ENCODE peak calls at places on chromosomes 5 and 9, in four cellular contexts. E is stomach, X is HFF-Myc, L is heart right ventricle. F is an unnamed sample.

GRCh38 chr9:14715102-14715501 is 7.4 kb downstream of the CER1 start:
- DNase-seq in L (no peak), X (no peak), E (no peak), F (no peak)

GRCh38 chr9:6672118-6672517 is 26.6 kb upstream of the GLDC start:
- DNase-seq in X (no peak), L (no peak), E (no peak), F (no peak)

GRCh38 chr5:85967681-85968080 is 650.1 kb upstream of the COX7C start:
- DNase-seq in X (no peak), L (no peak), E (no peak), F (no peak)

GRCh38 chr9:2059131-2059929 is 44.2 kb downstream of the SMARCA2 start:
- DNase-seq in E (no peak), L (no peak), X (no peak), F (no peak)

GRCh38 chr5:1310118-1310517 is 15.2 kb upstream of the TERT start:
- DNase-seq in E (no peak), L (no peak), X (no peak), F (no peak)

GRCh38 chr9:113998529-113999255 is 79.4 kb downstream of the AMBP start:
- DNase-seq in E (peak; percentile 23), L (no peak), X (no peak), F (no peak)

GRCh38 chr5:137718611-137719010 is 17.3 kb downstream of the KLHL3 start:
- DNase-seq in L (no peak), X (no peak), E (no peak), F (no peak)

GRCh38 chr5:128477946-128478345 is 60.1 kb downstream of the FBN2 start:
- DNase-seq in L (no peak), E (no peak), X (no peak), F (no peak)

GRCh38 chr9:9003184-9003583 is 1203.6 kb upstream of the DMAC1 start:
- DNase-seq in L (no peak), X (no peak), E (no peak), F (no peak)

GRCh38 chr5:170809551-170809950 is 26.0 kb downstream of the GABRP start:
- DNase-seq in E (peak; percentile 28), X (no peak), L (no peak), F (peak; percentile 72)

GRCh38 chr9:132864691-132865090 is 13.4 kb downstream of the AK8 start:
- DNase-seq in L (no peak), E (no peak), X (no peak), F (no peak)

GRCh38 chr5:98905857-98906688 is 22.7 kb downstream of the CHD1 start:
- DNase-seq in X (no peak), L (no peak), E (no peak), F (peak; percentile 64)

GRCh38 chr9:88880194-88880593 is 111.1 kb upstream of the S1PR3 start:
- DNase-seq in X (no peak), L (no peak), E (no peak), F (no peak)

GRCh38 chr5:138831703-138832102 is 43.4 kb downstream of the LRRTM2 start:
- DNase-seq in X (no peak), E (no peak), L (no peak), F (peak; percentile 27)

GRCh38 chr9:136564379-136564988 is 18.6 kb upstream of the NOTCH1 start:
- DNase-seq in L (peak; percentile 73), X (no peak), E (peak; percentile 40), F (peak; percentile 91)

GRCh38 chr9:114396558-114397218 is 8.9 kb upstream of the AKNA start:
- DNase-seq in L (no peak), E (no peak), X (no peak), F (peak; percentile 92)

GRCh38 chr5:142966146-142966455 is 195.9 kb downstream of the ARHGAP26 start:
- DNase-seq in L (no peak), X (no peak), E (no peak), F (no peak)

GRCh38 chr9:130940023-130940549 is 1.0 kb upstream of the FIBCD1 start:
- DNase-seq in X (no peak), L (no peak), E (no peak), F (no peak)

GRCh38 chr5:74422030-74422429 is 218.5 kb downstream of the ENC1 start:
- DNase-seq in E (no peak), L (no peak), X (no peak), F (no peak)

GRCh38 chr9:128167209-128167608 is 7.1 kb downstream of the BBLN start:
- DNase-seq in E (no peak), X (no peak), L (no peak), F (no peak)

GRCh38 chr9:75185585-75186170 is 97.4 kb downstream of the OSTF1 start:
- DNase-seq in L (no peak), E (peak; percentile 51), X (no peak), F (peak; percentile 19)

GRCh38 chr9:121902483-121903135 is 190.5 kb downstream of the TTLL11 start:
- DNase-seq in E (no peak), X (peak; percentile 93), L (no peak), F (peak; percentile 100)

GRCh38 chr9:123860603-123861002 is 69.3 kb downstream of the DENND1A start:
- DNase-seq in X (no peak), L (no peak), E (no peak), F (peak; percentile 24)

GRCh38 chr5:89827960-89828359 is 581.6 kb downstream of the CETN3 start:
- DNase-seq in X (no peak), E (no peak), L (no peak), F (no peak)

GRCh38 chr9:82129708-82130107 is 141.1 kb downstream of the SPATA31D1 start:
- DNase-seq in E (no peak), X (no peak), L (no peak), F (no peak)

GRCh38 chr5:132506094-132506692 is 15.6 kb upstream of the IRF1 start:
- DNase-seq in E (no peak), X (peak; percentile 85), L (no peak), F (peak; percentile 96)

DNA sequence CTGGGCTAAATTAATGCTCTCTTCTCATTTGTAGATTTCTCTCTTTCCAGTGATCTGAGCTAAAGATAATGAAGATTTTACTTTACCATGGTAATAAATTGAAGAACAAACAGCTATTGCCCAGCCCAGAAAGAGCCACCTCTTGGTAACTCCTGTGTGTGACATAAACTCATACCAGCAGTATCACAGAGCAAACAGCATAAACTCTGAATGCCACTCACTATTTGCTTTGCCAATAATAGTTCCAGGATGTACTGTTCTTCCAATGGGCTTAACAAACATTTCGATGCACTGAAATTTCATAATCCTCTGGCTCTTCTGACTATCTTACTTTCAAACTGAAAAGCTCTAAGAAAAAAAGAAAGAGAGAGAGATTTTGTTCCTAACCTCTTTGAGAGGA is 69.8 kb upstream of the RASEF start:
- DNase-seq in L (no peak), X (no peak), E (no peak), F (no peak)
- TF ChIP-seq CTCF in L (no peak), X (no peak), E (no peak), F (no peak)

GRCh38 chr5:135241536-135241935 is 157.5 kb downstream of the MACROH2A1 start:
- DNase-seq in L (no peak), E (no peak), X (no peak), F (no peak)

GRCh38 chr5:135240781-135241360 is 158.2 kb downstream of the MACROH2A1 start:
- DNase-seq in L (no peak), E (peak; percentile 17), X (no peak), F (no peak)

GRCh38 chr5:135243194-135244191 is 155.5 kb downstream of the MACROH2A1 start:
- DNase-seq in X (no peak), L (peak; percentile 50), E (peak; percentile 25), F (peak; percentile 81)

GRCh38 chr5:135242021-135242480 is 157.0 kb downstream of the MACROH2A1 start:
- DNase-seq in X (no peak), E (peak; percentile 5), L (no peak), F (peak; percentile 33)

DNA sequence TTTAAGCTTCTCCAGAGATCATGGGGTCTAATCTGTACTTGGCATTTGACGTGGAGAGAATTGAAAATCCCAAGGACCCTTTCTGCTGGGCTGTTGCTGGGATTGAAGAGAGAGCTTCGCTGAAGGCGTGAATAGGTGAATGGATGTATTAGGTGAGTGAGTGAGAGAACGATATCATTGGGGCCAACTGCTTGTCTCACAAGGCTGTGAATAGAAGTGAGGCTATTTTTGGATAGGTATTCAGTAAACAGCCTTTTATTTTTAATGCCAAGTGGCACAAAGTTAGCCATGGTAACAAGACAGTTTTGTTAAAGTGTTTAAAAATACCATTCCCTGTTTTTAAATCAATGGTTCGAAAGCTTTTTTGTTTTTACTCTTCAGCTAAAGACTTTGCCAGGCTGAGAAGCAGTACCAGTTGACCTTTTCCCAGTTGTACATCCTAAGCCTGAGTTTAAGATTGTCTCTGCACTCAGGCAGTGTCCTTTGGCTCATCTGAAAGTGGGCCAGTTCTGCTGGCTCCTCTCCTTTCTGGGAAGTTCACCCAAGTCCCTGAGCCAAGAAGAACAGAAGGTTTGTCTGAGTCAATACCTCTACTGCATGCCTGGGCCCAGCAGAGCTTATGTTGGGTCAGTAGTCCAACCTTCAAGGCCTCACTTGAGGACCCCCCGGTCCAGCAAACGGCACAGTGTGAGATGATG is 156.4 kb downstream of the MACROH2A1 start:
- DNase-seq in E (peak; percentile 25), X (no peak), L (no peak), F (no peak)
- H3K4me3 ChIP-seq in E (no peak overlapping the region), X (no peak overlapping the region), L (no peak overlapping the region), F (no peak overlapping the region)

DNA sequence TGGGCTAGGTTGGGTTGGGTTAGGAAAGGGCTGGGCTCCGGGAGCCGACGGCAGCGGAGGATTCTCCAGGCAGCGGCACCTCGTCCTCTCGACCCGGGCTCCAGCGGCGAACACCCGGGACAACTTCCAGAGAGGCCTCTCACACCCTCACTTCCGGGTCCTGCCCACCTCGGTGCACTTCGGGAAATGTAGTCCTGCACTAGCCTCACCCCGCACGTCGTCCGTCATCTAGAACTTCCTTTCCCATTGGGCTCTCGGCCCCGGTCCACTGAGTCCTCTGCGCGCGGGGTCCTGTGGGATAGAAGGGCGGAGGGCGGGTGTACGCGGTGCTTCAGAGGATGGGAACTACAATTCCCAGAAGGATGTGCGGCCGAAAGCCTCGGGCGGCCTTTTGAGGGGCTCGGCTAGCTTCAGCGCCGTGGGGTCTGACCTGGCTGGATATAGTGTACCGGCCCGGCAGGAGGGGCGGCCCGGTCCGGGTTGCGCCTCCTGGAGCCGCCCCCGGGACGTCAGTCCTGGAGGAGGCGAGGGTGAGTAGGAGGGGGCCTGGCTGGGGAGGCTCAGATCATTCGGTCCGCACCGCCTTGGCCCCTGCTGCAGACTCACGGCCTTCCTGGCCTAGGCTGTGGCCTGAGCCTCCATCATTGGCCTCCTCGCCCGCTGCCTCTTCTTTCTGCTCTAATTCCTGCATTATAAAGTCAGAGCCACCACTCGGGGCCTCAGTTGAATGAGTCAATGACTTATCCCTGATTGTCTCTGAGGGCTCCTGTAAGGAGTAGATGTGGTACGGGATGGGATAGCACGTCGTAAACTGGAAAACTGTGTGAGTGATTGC is at the start of the genes ERP44 and INVS:
- DNase-seq in X (peak; percentile 98), E (peak; percentile 99), L (peak; percentile 97), F (peak; percentile 99)
- TF ChIP-seq CTCF in X (no peak), E (no peak), L (no peak), F (no peak)

GRCh38 chr9:4146293-4146692 is 153.6 kb downstream of the GLIS3 start:
- DNase-seq in L (no peak), E (no peak), X (no peak), F (no peak)

GRCh38 chr9:4143951-4144717 is 155.7 kb downstream of the GLIS3 start:
- DNase-seq in X (no peak), E (no peak), L (no peak), F (no peak)

GRCh38 chr9:4144869-4145268 is 155.0 kb downstream of the GLIS3 start:
- DNase-seq in E (no peak), L (no peak), X (no peak), F (no peak)

GRCh38 chr9:4147476-4148214 is 152.2 kb downstream of the GLIS3 start:
- DNase-seq in L (no peak), X (no peak), E (no peak), F (no peak)

DNA sequence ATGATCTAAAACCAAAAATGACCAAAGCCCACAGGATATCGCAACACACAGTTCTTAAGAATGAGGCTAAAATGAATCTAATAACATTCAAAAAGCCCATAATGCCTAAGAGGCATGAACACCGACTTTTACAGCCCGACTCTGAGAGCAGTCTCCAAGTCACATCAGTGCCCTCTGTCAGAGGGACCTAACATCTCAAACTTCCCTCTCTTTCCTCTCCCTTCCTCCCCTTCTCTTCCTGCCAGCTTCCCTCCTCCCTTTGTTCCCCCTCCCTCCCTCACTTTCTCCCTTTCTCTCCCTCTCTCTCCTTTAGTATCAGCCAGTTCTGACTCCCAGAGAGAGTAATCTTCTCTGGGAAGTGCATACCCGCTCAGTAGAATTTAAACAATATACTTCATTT is 154.4 kb downstream of the GLIS3 start:
- DNase-seq in X (no peak), E (no peak), L (no peak), F (no peak)
- H3K4me3 ChIP-seq in X (no peak overlapping the region), E (no peak overlapping the region), L (peak overlapping the region; percentile 2), F (no peak overlapping the region)